ENCODE peak calls at places on chromosome 2, in seven cellular contexts. P, J, Q, L, V, Y and O are unnamed samples.

GRCh38 chr2:99707592-99707991 is 217.8 kb upstream of the REV1 start:
- DNase-seq in P (no peak), J (no peak), Q (no peak), L (no peak), V (no peak), Y (no peak), O (no peak)

GRCh38 chr2:127584516-127585033 is 49.1 kb downstream of the MYO7B start:
- DNase-seq in P (no peak), J (no peak), Q (no peak), L (no peak), V (no peak), Y (no peak), O (no peak)

GRCh38 chr2:223439184-223439583 is 163.0 kb downstream of the SCG2 start:
- DNase-seq in P (no peak), J (no peak), Q (no peak), L (no peak), V (no peak), Y (no peak), O (no peak)

GRCh38 chr2:52117299-52117698 is 1085.4 kb upstream of the NRXN1 start:
- DNase-seq in P (no peak), J (no peak), Q (no peak), L (no peak), V (no peak), Y (no peak), O (no peak)

GRCh38 chr2:24409700-24410556 is 49.6 kb upstream of the ITSN2 start:
- DNase-seq in P (no peak), J (peak), Q (no peak), L (no peak), V (peak), Y (peak), O (peak)

GRCh38 chr2:63729362-63729761 is 112.3 kb upstream of the UGP2 start:
- DNase-seq in P (no peak), J (no peak), Q (no peak), L (no peak), V (no peak), Y (no peak), O (no peak)

GRCh38 chr2:219446101-219446504 is 11.5 kb downstream of the SPEG start:
- DNase-seq in P (no peak), J (no peak), Q (no peak), L (no peak), V (no peak), Y (no peak), O (no peak)

GRCh38 chr2:240557808-240558207 is at the start of gene ANKMY1:
- DNase-seq in P (peak), J (peak), Q (no peak), L (peak), V (peak), Y (peak), O (peak)

GRCh38 chr2:173150963-173151362 is 75.3 kb downstream of the MAP3K20 start:
- DNase-seq in P (no peak), J (no peak), Q (no peak), L (no peak), V (no peak), Y (no peak), O (no peak)

GRCh38 chr2:37648316-37649011 is 23.0 kb downstream of the CDC42EP3 start:
- DNase-seq in P (peak), J (no peak), Q (no peak), L (no peak), V (no peak), Y (no peak), O (peak)

GRCh38 chr2:218046234-218046633 is 22.8 kb upstream of the RUFY4 start:
- DNase-seq in P (no peak), J (no peak), Q (no peak), L (no peak), V (peak), Y (no peak), O (no peak)

GRCh38 chr2:43127208-43127940 is 99.0 kb downstream of the ZFP36L2 start:
- DNase-seq in P (peak), J (peak), Q (no peak), L (peak), V (peak), Y (peak), O (no peak)

GRCh38 chr2:58063641-58064040 is 17.0 kb downstream of the VRK2 start:
- DNase-seq in P (no peak), J (no peak), Q (no peak), L (no peak), V (no peak), Y (no peak), O (no peak)

GRCh38 chr2:144152817-144153271 is 367.1 kb downstream of the ZEB2 start:
- DNase-seq in P (no peak), J (no peak), Q (no peak), L (no peak), V (no peak), Y (no peak), O (no peak)

GRCh38 chr2:200471324-200471848 is 38.5 kb downstream of the KCTD18 start:
- DNase-seq in P (no peak), J (no peak), Q (no peak), L (peak), V (peak), Y (no peak), O (peak)

GRCh38 chr2:96839288-96839874 is 4.4 kb downstream of the ANKRD23 start:
- DNase-seq in P (peak), J (no peak), Q (no peak), L (peak), V (peak), Y (peak), O (no peak)

GRCh38 chr2:1421731-1422130 is 8.5 kb downstream of the TPO start:
- DNase-seq in P (no peak), J (no peak), Q (no peak), L (no peak), V (no peak), Y (no peak), O (no peak)

GRCh38 chr2:46393352-46393820 is 86.0 kb upstream of the TMEM247 start:
- DNase-seq in P (no peak), J (no peak), Q (no peak), L (no peak), V (no peak), Y (no peak), O (no peak)

GRCh38 chr2:204317640-204318039 is 227.6 kb upstream of the PARD3B start:
- DNase-seq in P (no peak), J (no peak), Q (no peak), L (no peak), V (no peak), Y (no peak), O (no peak)

GRCh38 chr2:15731889-15732271 is 140.2 kb downstream of the DDX1 start:
- DNase-seq in P (no peak), J (no peak), Q (no peak), L (no peak), V (no peak), Y (no peak), O (no peak)

GRCh38 chr2:11128258-11128951 is 26.9 kb upstream of the SLC66A3 start:
- DNase-seq in P (no peak), J (no peak), Q (no peak), L (no peak), V (no peak), Y (no peak), O (no peak)

GRCh38 chr2:27381577-27382181 is 1.1 kb upstream of the ZNF513 start:
- DNase-seq in P (no peak), J (no peak), Q (no peak), L (no peak), V (no peak), Y (no peak), O (no peak)

GRCh38 chr2:134623796-134624195 is 95.0 kb downstream of the TMEM163 start:
- DNase-seq in P (no peak), J (no peak), Q (no peak), L (peak), V (peak), Y (no peak), O (no peak)

GRCh38 chr2:166434491-166434890 is 58.7 kb upstream of the SCN9A start:
- DNase-seq in P (no peak), J (no peak), Q (no peak), L (no peak), V (no peak), Y (no peak), O (no peak)

GRCh38 chr2:185433824-185434223 is 304.8 kb upstream of the FSIP2 start:
- DNase-seq in P (no peak), J (no peak), Q (no peak), L (no peak), V (no peak), Y (no peak), O (no peak)

GRCh38 chr2:239884051-239884405 is 141.1 kb downstream of the NDUFA10 start:
- DNase-seq in P (no peak), J (no peak), Q (no peak), L (no peak), V (no peak), Y (no peak), O (no peak)

GRCh38 chr2:118604831-118605230 is 242.6 kb downstream of the EN1 start:
- DNase-seq in P (no peak), J (no peak), Q (no peak), L (no peak), V (no peak), Y (no peak), O (no peak)

GRCh38 chr2:96142217-96143113 is 2.8 kb downstream of the DUSP2 start:
- DNase-seq in P (no peak), J (no peak), Q (no peak), L (peak), V (peak), Y (peak), O (no peak)